ENCODE peak calls at places on chromosomes 11 and 22, in ten cellular contexts. I is pancreas, C is heart right ventricle, Z is mucosa of descending colon, V is PC-3, F is mammary epithelial cell, U is stomach, K is right atrium auricular region, B is left ventricle myocardium inferior, L is neural progenitor cell. E is an unnamed sample.

GRCh38 chr22:38415561-38416321 is 39.3 kb downstream of the KCNJ4 start:
- DNase-seq in L (peak; percentile 34), B (peak; percentile 64), U (peak; percentile 19), I (no peak), C (peak; percentile 65), K (no peak), V (no peak), Z (peak; percentile 16), F (no peak), E (no peak)

GRCh38 chr11:15073361-15074205 is at the start of gene CALCB:
- DNase-seq in I (peak; percentile 56), V (no peak), B (no peak), L (peak; percentile 75), Z (no peak), F (peak; percentile 26), K (no peak), C (no peak), U (no peak), E (peak; percentile 32)

GRCh38 chr11:91630916-91631673 is 593.5 kb upstream of the FAT3 start:
- DNase-seq in L (no peak), K (no peak), I (no peak), Z (no peak), U (no peak), V (no peak), B (no peak), C (no peak), F (no peak), E (no peak)

GRCh38 chr11:88575876-88576275 is 238.3 kb upstream of the CTSC start:
- DNase-seq in U (no peak), L (no peak), C (no peak), B (no peak), Z (no peak), I (no peak), V (no peak), F (no peak), K (no peak), E (no peak)

GRCh38 chr11:60831501-60832079 is 10.3 kb upstream of the CCDC86 start:
- DNase-seq in U (no peak), K (no peak), Z (no peak), B (no peak), F (peak; percentile 74), V (peak; percentile 94), I (no peak), C (no peak), L (no peak), E (no peak)

GRCh38 chr22:27107824-27108223 is 450.4 kb downstream of the MIAT start:
- DNase-seq in I (peak; percentile 85), C (peak; percentile 54), L (no peak), F (peak; percentile 94), K (peak; percentile 91), B (peak; percentile 53), Z (peak; percentile 40), U (peak; percentile 76), V (peak; percentile 25), E (peak; percentile 96)

GRCh38 chr11:30346068-30346688 is 23.3 kb downstream of the ARL14EP start:
- DNase-seq in B (no peak), K (no peak), I (no peak), C (no peak), U (no peak), Z (no peak), L (peak; percentile 82), F (peak; percentile 25), V (peak; percentile 64), E (peak; percentile 72)

GRCh38 chr22:24516301-24516737 is 21.2 kb downstream of the UPB1 start:
- DNase-seq in F (peak; percentile 63), K (no peak), Z (no peak), C (no peak), L (no peak), B (no peak), U (no peak), V (peak; percentile 16), I (no peak), E (no peak)

GRCh38 chr22:30435674-30436126 is 10.1 kb downstream of the MTFP1 start:
- DNase-seq in Z (peak; percentile 61), C (no peak), F (no peak), L (no peak), V (no peak), U (peak; percentile 56), I (no peak), B (no peak), K (no peak), E (no peak)

GRCh38 chr11:117220568-117220967 is 11.3 kb downstream of the PCSK7 start:
- DNase-seq in K (peak; percentile 91), V (no peak), I (peak; percentile 57), C (peak; percentile 75), U (no peak), L (no peak), F (no peak), B (peak; percentile 80), Z (no peak), E (peak; percentile 73)

DNA sequence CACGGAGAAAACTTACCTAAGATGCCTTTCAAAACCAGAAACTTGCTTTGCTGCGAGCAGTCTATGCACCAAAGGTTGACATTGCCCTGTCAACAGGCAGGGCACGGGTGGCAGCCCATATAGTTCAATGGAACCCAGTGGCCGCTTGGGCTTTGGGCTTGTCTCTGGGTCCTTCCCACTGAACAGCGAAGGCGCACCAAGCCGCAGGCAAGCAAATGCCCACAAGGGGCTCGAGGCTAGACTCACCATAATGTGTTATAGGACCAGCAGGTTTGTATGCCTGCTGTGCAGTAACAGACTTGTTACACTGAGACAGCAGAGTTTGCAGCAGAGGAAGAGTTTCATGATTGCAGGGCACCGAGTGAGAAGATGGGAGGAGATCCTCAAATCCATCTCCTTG is 20.3 kb downstream of the CLDN5 start:
- DNase-seq in F (no peak), C (no peak), Z (no peak), B (no peak), K (no peak), V (no peak), L (peak; percentile 32), I (no peak), U (no peak), E (no peak)
- TF ChIP-seq CTCF in F (no peak), C (no peak), Z (no peak), B (no peak), K (no peak), V (no peak), L (peak; percentile 25), I (no peak), U (no peak), E (no peak)

GRCh38 chr11:73389902-73390301 is 13.7 kb downstream of the RELT start:
- DNase-seq in K (no peak), F (no peak), L (no peak), I (no peak), Z (peak; percentile 6), V (no peak), U (no peak), C (no peak), B (no peak), E (no peak)
- H3K4me1 ChIP-seq in K (peaks cover 41% of the 10 kb centered on the region), F (peaks cover 18% of the 10 kb centered on the region), L (peaks cover 7% of the 10 kb centered on the region), I (no peaks in the 10 kb centered on the region), Z (no peaks in the 10 kb centered on the region), V (no peaks in the 10 kb centered on the region), U (peaks cover 2% of the 10 kb centered on the region), C (peaks cover 22% of the 10 kb centered on the region), B (peaks cover 46% of the 10 kb centered on the region), E (peaks cover 21% of the 10 kb centered on the region)

DNA sequence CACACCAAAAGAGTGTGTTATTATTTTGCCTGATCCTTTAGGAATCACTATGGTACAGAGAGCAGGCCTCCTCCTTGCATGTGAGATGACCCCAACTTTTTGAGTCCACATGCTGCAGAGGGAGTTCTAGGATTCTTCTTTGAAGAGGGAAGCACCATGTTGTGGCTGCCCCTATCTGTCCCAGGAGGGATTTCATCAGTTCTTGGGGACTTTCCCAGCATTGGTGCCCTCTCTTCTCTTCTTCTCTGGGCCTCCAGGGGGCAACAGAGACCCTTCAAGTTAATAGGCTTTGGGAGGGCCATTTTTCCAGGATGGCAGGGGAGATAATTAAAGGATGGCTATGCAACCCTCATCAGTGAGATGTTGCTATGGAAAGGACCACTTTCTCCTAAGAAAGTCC is 3.6 kb downstream of the MMP1 start:
- DNase-seq in K (no peak), I (no peak), B (no peak), L (peak; percentile 65), V (peak; percentile 60), C (no peak), Z (no peak), F (peak; percentile 30), U (no peak), E (peak; percentile 19)
- H3K4me3 ChIP-seq in K (no peak overlapping the region), I (no peak overlapping the region), B (no peak overlapping the region), L (no peak overlapping the region), V (no peak overlapping the region), C (no peak overlapping the region), Z (no peak overlapping the region), F (no peak overlapping the region), U (no peak overlapping the region), E (no peak overlapping the region)

GRCh38 chr11:3136542-3137455 is 28.3 kb downstream of the OSBPL5 start:
- DNase-seq in F (no peak), Z (peak; percentile 22), I (peak; percentile 12), B (peak; percentile 16), C (peak; percentile 8), L (no peak), V (no peak), U (no peak), K (no peak), E (no peak)

GRCh38 chr11:3137486-3138177 is 27.5 kb downstream of the OSBPL5 start:
- DNase-seq in K (no peak), Z (peak; percentile 10), V (no peak), L (no peak), I (peak; percentile 15), U (no peak), B (peak; percentile 5), F (no peak), C (peak; percentile 18), E (no peak)

GRCh38 chr11:3134218-3134621 is 30.9 kb downstream of the OSBPL5 start:
- DNase-seq in C (peak; percentile 10), F (no peak), K (no peak), U (no peak), V (no peak), Z (peak; percentile 17), B (peak; percentile 12), L (no peak), I (peak; percentile 19), E (no peak)

GRCh38 chr11:3134651-3135490 is 30.2 kb downstream of the OSBPL5 start:
- DNase-seq in I (peak; percentile 28), Z (peak; percentile 30), V (no peak), C (peak; percentile 38), K (no peak), L (no peak), B (peak; percentile 57), F (no peak), U (no peak), E (no peak)

DNA sequence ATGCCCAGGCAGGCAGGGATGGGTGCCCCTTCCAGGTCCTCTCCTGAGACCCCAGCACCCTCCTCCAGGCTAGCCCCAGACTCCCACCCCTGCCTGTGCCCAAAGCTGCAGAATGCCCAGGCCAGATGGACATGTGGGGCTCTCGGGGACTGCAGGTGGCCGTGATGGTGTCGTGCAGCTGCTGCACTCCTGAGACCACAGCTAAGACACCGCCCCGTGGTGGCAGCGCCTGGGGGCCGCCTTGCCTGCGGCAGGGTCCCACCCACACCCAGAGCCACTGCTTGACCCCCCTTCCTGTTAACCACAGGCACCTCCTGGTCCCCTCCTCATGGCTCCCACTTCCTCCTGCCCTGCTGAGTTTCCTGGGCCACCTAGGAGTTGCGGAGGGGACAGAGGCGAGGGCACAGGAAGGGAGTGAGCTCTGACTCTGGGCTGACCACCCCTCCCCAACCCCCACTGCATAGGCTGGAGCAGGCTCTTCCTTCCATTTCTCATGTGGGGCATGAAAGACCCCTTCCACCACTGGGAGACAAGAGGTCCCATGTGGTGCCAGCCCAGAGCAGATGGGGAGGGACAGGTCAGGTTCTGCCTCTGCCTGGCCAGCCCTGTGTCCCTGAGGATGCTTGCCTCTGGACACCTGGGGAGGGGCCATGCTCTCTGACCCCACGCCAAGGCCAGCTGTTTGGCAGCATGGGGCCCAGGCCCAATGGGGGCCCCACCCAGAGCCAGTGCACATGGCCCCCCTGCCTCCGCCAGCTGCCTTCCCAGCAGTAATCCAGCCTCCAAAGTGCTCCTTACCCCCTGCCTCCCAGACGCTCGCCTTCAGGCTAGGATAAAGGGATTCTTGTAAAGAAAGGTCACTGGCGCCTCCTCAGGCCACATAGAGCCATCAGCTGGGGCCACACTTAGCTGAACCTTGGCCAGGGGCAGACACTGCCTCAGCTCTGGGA is 29.3 kb downstream of the OSBPL5 start:
- DNase-seq in I (peak; percentile 24), K (no peak), B (peak; percentile 43), C (peak; percentile 32), V (no peak), U (no peak), L (peak; percentile 77), F (no peak), Z (peak; percentile 21), E (no peak)
- TF ChIP-seq CTCF in I (no peak), K (no peak), B (no peak), C (no peak), V (no peak), U (no peak), L (peak; percentile 46), F (no peak), Z (no peak), E (no peak)